ENCODE peak calls at places on chromosomes 7 and 10, in nine cellular contexts. O, P, G, W, M, R, J, I and Q are unnamed samples. For H3K27me3, the result is how much of the 10 kb centered on the place peaks cover.

GRCh38 chr7:131302876-131303707 is 24.6 kb upstream of the MKLN1 start:
- DNase-seq in O (peak), P (no peak), G (peak), W (peak), M (no peak), R (peak), J (no peak), I (peak), Q (no peak)

GRCh38 chr7:109844362-109844761 is 1246.6 kb upstream of the LRRN3 start:
- DNase-seq in O (peak), P (no peak), G (peak), W (no peak), M (no peak), R (no peak), J (no peak), I (no peak), Q (no peak)

GRCh38 chr7:26686448-26686981 is 177.9 kb downstream of the SKAP2 start:
- DNase-seq in O (peak), P (peak), G (peak), W (no peak), M (no peak), R (no peak), J (no peak), I (peak), Q (peak)

GRCh38 chr7:28956608-28957063 is 1.5 kb downstream of the TRIL start:
- DNase-seq in O (peak), P (peak), G (no peak), W (peak), M (peak), R (peak), J (peak), I (peak), Q (peak)

GRCh38 chr7:33459340-33459751 is 330.0 kb downstream of the BBS9 start:
- DNase-seq in O (peak), P (no peak), G (no peak), W (no peak), M (no peak), R (no peak), J (no peak), I (peak), Q (no peak)

GRCh38 chr7:69826283-69826682 is 228.0 kb downstream of the AUTS2 start:
- DNase-seq in O (no peak), P (no peak), G (no peak), W (no peak), M (no peak), R (no peak), J (no peak), I (no peak), Q (no peak)

GRCh38 chr10:82581940-82582339 is 706.9 kb downstream of the NRG3 start:
- DNase-seq in O (no peak), P (no peak), G (no peak), W (no peak), M (no peak), R (no peak), J (no peak), I (no peak), Q (no peak)

GRCh38 chr7:46003161-46003560 is 82.1 kb upstream of the IGFBP3 start:
- DNase-seq in O (no peak), P (no peak), G (no peak), W (no peak), M (no peak), R (no peak), J (no peak), I (no peak), Q (no peak)

GRCh38 chr7:159197066-159197975 is 52.7 kb upstream of the VIPR2 start:
- DNase-seq in O (no peak), P (no peak), G (no peak), W (no peak), M (no peak), R (no peak), J (no peak), I (no peak), Q (peak)

GRCh38 chr10:13105184-13105583 is 5.2 kb downstream of the OPTN start:
- DNase-seq in O (peak), P (no peak), G (no peak), W (no peak), M (no peak), R (no peak), J (no peak), I (no peak), Q (no peak)

GRCh38 chr10:84765656-84766055 is 437.3 kb downstream of the CCSER2 start:
- DNase-seq in O (no peak), P (no peak), G (no peak), W (no peak), M (no peak), R (no peak), J (no peak), I (no peak), Q (no peak)

GRCh38 chr7:22184549-22185199 is 172.3 kb downstream of the RAPGEF5 start:
- DNase-seq in O (no peak), P (no peak), G (no peak), W (no peak), M (no peak), R (no peak), J (no peak), I (no peak), Q (no peak)

GRCh38 chr7:112271162-112271561 is 64.7 kb downstream of the ZNF277 start:
- DNase-seq in O (no peak), P (no peak), G (no peak), W (no peak), M (no peak), R (no peak), J (no peak), I (no peak), Q (no peak)

GRCh38 chr7:100693312-100694195 is 496 bp downstream of the GIGYF1 start:
- DNase-seq in O (no peak), P (peak), G (no peak), W (no peak), M (peak), R (no peak), J (peak), I (no peak), Q (peak)

GRCh38 chr7:68511281-68511680 is 1087.0 kb upstream of the AUTS2 start:
- DNase-seq in O (no peak), P (no peak), G (no peak), W (no peak), M (no peak), R (no peak), J (no peak), I (no peak), Q (no peak)

GRCh38 chr7:516606-517456 is 2.8 kb downstream of the PDGFA start:
- DNase-seq in O (peak), P (no peak), G (peak), W (peak), M (peak), R (peak), J (no peak), I (peak), Q (no peak)

GRCh38 chr7:70696139-70696782 is 435.7 kb upstream of the GALNT17 start:
- DNase-seq in O (no peak), P (no peak), G (no peak), W (no peak), M (no peak), R (no peak), J (no peak), I (peak), Q (no peak)

GRCh38 chr7:17696422-17696821 is 243.9 kb downstream of the SNX13 start:
- DNase-seq in O (peak), P (peak), G (peak), W (peak), M (no peak), R (no peak), J (no peak), I (peak), Q (no peak)

GRCh38 chr10:125121003-125121402 is 39.4 kb downstream of the CTBP2 start:
- DNase-seq in O (no peak), P (no peak), G (peak), W (no peak), M (peak), R (peak), J (peak), I (peak), Q (peak)

GRCh38 chr7:22373388-22373787 is 16.4 kb upstream of the RAPGEF5 start:
- DNase-seq in O (no peak), P (no peak), G (no peak), W (no peak), M (no peak), R (no peak), J (no peak), I (no peak), Q (no peak)

GRCh38 chr7:93044147-93044810 is 73.5 kb downstream of the SAMD9 start:
- DNase-seq in O (no peak), P (no peak), G (no peak), W (no peak), M (no peak), R (no peak), J (no peak), I (peak), Q (no peak)

GRCh38 chr10:21496285-21497176 is 29.0 kb downstream of the SKIDA1 start:
- DNase-seq in O (peak), P (peak), G (peak), W (peak), M (peak), R (peak), J (peak), I (peak), Q (no peak)

GRCh38 chr10:77614778-77615625 is 22.6 kb downstream of the KCNMA1 start:
- DNase-seq in O (no peak), P (no peak), G (no peak), W (no peak), M (no peak), R (no peak), J (no peak), I (no peak), Q (no peak)

GRCh38 chr10:104033966-104034365 is 51.7 kb downstream of the COL17A1 start:
- DNase-seq in O (no peak), P (no peak), G (no peak), W (no peak), M (no peak), R (no peak), J (no peak), I (no peak), Q (no peak)

GRCh38 chr10:125152646-125153368 is 7.6 kb downstream of the CTBP2 start:
- DNase-seq in O (no peak), P (peak), G (no peak), W (peak), M (peak), R (peak), J (no peak), I (no peak), Q (peak)

GRCh38 chr10:122306744-122307143 is 35.6 kb downstream of the BTBD16 start:
- DNase-seq in O (no peak), P (no peak), G (no peak), W (no peak), M (no peak), R (no peak), J (no peak), I (no peak), Q (no peak)

GRCh38 chr10:122307669-122308486 is 36.8 kb downstream of the BTBD16 start:
- DNase-seq in O (no peak), P (no peak), G (peak), W (peak), M (no peak), R (peak), J (no peak), I (peak), Q (peak)

GRCh38 chr10:122308487-122309141 is 37.5 kb downstream of the BTBD16 start:
- DNase-seq in O (no peak), P (no peak), G (no peak), W (no peak), M (no peak), R (no peak), J (no peak), I (peak), Q (no peak)

GRCh38 chr10:122311051-122311410 is 39.9 kb downstream of the BTBD16 start:
- DNase-seq in O (no peak), P (no peak), G (no peak), W (no peak), M (no peak), R (no peak), J (no peak), I (no peak), Q (no peak)

DNA sequence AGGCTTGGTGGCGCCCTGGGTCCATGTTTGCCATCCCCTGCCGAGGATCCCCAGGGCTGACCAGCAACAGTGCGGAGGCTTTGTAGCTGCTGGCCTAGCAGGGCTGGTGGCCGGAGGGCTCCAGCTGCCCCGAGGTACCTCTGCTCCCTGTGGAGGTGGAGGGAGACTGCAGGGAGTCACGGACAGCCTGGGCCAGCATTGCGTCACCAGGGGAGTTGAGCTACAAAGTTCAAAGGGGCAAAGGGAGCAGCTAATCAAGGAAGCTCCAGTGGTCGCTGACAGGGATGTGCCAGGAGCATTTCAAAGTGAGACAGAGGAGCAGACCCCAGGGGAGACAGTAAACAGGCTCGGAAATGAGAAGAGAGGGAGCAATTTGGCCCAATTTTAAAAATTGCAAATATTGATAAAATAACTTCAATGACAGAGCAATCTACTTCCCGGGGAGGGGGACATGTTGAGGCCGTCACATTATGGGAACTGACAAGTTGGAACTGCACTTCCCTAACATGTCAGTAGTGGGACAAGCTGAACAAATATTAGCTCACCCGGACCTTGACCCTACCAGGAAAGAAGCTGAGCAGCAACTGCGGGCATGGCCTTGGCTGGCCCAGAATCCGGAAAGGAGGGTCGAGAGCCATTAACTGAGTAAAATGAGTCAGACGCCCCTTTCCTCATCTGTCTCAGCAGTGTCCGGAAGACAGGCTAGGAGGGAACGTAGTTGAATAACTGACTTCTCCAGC is 39.4 kb downstream of the BTBD16 start:
- DNase-seq in O (peak), P (no peak), G (no peak), W (no peak), M (peak), R (peak), J (no peak), I (no peak), Q (no peak)
- TF ChIP-seq CTCF in O (peak), P (no peak), G (no peak), W (no peak), M (peak), R (no peak), J (no peak), I (no peak), Q (no peak)

GRCh38 chr7:150976529-150977381 is 1.4 kb downstream of the KCNH2 start:
- DNase-seq in O (no peak), P (no peak), G (no peak), W (peak), M (no peak), R (no peak), J (no peak), I (no peak), Q (no peak)

GRCh38 chr7:150979706-150980390 is 1.7 kb upstream of the KCNH2 start:
- DNase-seq in O (no peak), P (no peak), G (no peak), W (no peak), M (no peak), R (no peak), J (no peak), I (no peak), Q (no peak)

GRCh38 chr7:150980663-150981062 is 2.5 kb upstream of the KCNH2 start:
- DNase-seq in O (no peak), P (no peak), G (no peak), W (no peak), M (no peak), R (no peak), J (no peak), I (no peak), Q (peak)

GRCh38 chr7:150977382-150978135 is 562 bp downstream of the KCNH2 start:
- DNase-seq in O (no peak), P (no peak), G (no peak), W (no peak), M (no peak), R (no peak), J (no peak), I (no peak), Q (peak)

GRCh38 chr7:150978136-150978789 is at the start of gene KCNH2:
- DNase-seq in O (no peak), P (no peak), G (peak), W (peak), M (no peak), R (no peak), J (no peak), I (no peak), Q (no peak)
- H3K27me3 ChIP-seq in O (half or more), P (half or more), G (half or more), W (half or more), M (under half), R (under half), J (half or more), I (under half), Q (under half)

GRCh38 chr7:121373177-121373576 is 22.9 kb downstream of the FAM3C start:
- DNase-seq in O (no peak), P (no peak), G (no peak), W (no peak), M (no peak), R (no peak), J (no peak), I (no peak), Q (no peak)
- TF ChIP-seq CTCF in O (no peak), P (no peak), G (peak), W (no peak), M (peak), R (no peak), J (no peak), I (peak), Q (no peak)

DNA sequence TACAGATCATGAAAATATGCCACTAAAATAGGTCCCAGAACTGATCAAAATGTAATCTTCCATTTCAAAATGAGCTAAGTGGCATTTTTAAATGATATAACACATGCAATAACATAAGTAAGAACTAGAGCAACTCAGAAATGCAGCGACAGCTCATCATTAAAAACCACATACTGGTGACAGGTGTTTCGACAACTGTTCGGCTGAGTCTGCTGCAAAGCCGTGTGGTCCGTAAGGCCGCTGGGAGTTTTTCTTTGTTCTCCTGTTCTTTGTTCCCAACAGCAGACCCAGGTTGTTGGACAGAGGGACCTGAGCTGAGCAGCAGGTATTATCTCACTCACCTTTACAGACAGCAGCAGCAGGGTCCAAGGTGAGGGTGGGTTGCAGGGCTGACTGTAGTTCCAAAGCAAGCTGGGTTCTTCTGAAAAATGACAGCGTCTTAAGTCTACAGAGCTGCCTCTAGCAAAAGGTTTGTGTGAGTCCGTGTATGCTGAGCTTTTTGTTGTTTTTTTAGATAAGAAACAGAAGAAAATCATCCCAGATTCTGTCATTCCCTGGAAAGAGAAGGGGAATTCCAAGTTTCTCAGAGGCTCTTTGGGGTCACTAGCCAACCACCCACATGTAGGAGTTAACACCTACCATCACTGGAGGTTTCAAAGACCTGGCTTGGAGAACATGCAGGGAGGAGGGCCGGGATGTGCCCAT is 45.4 kb upstream of the MACROH2A2 start:
- DNase-seq in O (no peak), P (no peak), G (no peak), W (no peak), M (no peak), R (no peak), J (no peak), I (no peak), Q (no peak)
- H3K27me3 ChIP-seq in O (under half), P (under half), G (under half), W (under half), M (under half), R (under half), J (under half), I (under half), Q (under half)

DNA sequence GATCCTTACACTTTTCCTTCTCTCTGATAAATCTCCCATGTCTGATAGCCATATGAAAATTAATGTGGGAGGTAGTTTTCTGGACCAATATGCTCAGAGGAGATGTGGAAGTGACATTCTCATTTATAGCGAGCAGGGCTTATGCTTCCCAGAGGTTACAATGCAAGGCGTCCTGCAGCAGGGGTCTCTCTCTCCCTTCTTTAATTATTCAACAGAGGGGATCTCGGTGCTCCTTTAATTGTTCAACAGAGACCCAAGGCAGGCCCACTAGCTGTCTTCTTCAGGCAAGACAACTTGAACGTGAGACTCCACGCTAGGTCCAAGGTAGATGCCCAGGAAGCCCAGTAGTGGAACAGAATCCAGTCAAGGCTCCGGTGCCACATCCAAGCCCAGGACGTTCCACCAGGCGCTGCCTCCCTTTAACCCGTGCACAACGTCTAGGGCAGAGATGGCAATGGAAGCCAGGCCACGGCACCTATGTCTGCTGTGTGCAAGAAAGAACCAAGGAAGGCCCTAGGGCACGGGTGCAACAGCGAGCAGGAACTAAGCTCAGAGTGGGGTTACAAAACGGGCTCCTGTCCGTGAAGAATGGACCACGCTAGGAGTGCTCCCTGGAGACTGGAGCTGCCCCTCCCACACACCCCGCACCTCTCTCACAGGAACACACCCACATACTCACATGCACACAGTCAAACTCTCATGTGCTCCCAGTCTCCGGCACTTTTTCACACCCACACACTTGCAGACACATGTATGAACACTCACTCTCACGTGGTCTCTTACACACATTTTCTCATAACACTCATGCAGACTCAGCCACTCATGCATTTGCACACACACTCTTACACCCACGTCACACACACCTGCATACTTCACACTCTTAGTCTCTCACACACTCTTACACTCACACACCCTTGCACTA is 230.4 kb downstream of the TNS3 start:
- DNase-seq in O (no peak), P (no peak), G (no peak), W (no peak), M (peak), R (no peak), J (peak), I (no peak), Q (no peak)
- TF ChIP-seq CTCF in O (peak), P (no peak), G (no peak), W (peak), M (no peak), R (no peak), J (no peak), I (no peak), Q (no peak)

GRCh38 chr10:95286707-95287106 is 4.1 kb downstream of the PDLIM1 start:
- DNase-seq in O (no peak), P (no peak), G (no peak), W (no peak), M (no peak), R (no peak), J (no peak), I (no peak), Q (no peak)
- H3K27me3 ChIP-seq in O (under half), P (under half), G (under half), W (under half), M (under half), R (under half), J (under half), I (under half), Q (under half)

GRCh38 chr10:91860885-91861284 is 48.4 kb downstream of the FGFBP3 start:
- DNase-seq in O (no peak), P (no peak), G (no peak), W (no peak), M (no peak), R (no peak), J (no peak), I (no peak), Q (no peak)

DNA sequence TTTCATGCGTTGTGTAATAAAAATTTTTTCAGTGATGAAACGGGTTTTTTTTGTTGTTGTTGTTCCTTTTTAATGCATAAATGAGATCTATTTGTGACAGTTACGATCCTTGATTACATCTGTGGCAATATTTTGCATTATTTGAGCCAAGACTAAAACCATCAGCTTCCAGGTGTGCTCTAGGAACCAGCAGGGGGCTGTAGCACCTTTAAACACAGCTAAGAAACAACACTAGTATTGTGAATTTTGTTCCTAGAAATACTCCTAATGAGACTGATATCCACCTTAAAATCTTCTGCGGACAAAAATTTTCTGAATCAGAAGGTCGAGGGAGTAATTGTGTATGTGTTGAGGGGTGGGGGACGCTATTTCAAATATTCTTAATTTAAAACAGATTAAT is 52.6 kb downstream of the FGFBP3 start:
- DNase-seq in O (peak), P (no peak), G (no peak), W (no peak), M (no peak), R (no peak), J (no peak), I (no peak), Q (no peak)
- TF ChIP-seq CTCF in O (peak), P (no peak), G (peak), W (no peak), M (no peak), R (no peak), J (no peak), I (peak), Q (no peak)